ENCODE peak calls at places on chromosomes 3 and 15, in seven cellular contexts. One of them, this sample, is unnamed.

GRCh38 chr3:142931222-142931621 is 32.3 kb downstream of the PAQR9 start:
- DNase-seq in endodermal cell: peak; percentile 88
- DNase-seq in A549: peak; percentile 62
- DNase-seq in cardiac fibroblast: no peak
- DNase-seq in BJ: no peak
- DNase-seq in stimulated activated CD4-positive, alpha-beta T cell treated with anti-CD3 and anti-CD28 coated beads, Interleukin-12 subunit alpha, Interleukin-12 subunit beta, amount 100 ng/mL, for 4 hours: no peak
- DNase-seq in AG09309: no peak
- DNase-seq in this sample: no peak

GRCh38 chr3:177106184-177106583 is 91.1 kb downstream of the TBL1XR1 start:
- DNase-seq in BJ: no peak
- DNase-seq in A549: no peak
- DNase-seq in stimulated activated CD4-positive, alpha-beta T cell treated with anti-CD3 and anti-CD28 coated beads, Interleukin-12 subunit alpha, Interleukin-12 subunit beta, amount 100 ng/mL, for 4 hours: no peak
- DNase-seq in endodermal cell: no peak
- DNase-seq in cardiac fibroblast: no peak
- DNase-seq in AG09309: no peak
- DNase-seq in this sample: no peak

GRCh38 chr3:131216801-131217200 is 164.8 kb upstream of the NUDT16 start:
- DNase-seq in A549: peak; percentile 36
- DNase-seq in AG09309: no peak
- DNase-seq in cardiac fibroblast: peak; percentile 77
- DNase-seq in BJ: peak; percentile 35
- DNase-seq in endodermal cell: peak; percentile 71
- DNase-seq in stimulated activated CD4-positive, alpha-beta T cell treated with anti-CD3 and anti-CD28 coated beads, Interleukin-12 subunit alpha, Interleukin-12 subunit beta, amount 100 ng/mL, for 4 hours: no peak
- DNase-seq in this sample: no peak

GRCh38 chr15:84981711-84982300 is at the start of gene PDE8A:
- DNase-seq in AG09309: no peak
- DNase-seq in A549: peak; percentile 30
- DNase-seq in stimulated activated CD4-positive, alpha-beta T cell treated with anti-CD3 and anti-CD28 coated beads, Interleukin-12 subunit alpha, Interleukin-12 subunit beta, amount 100 ng/mL, for 4 hours: no peak
- DNase-seq in endodermal cell: peak; percentile 78
- DNase-seq in cardiac fibroblast: peak; percentile 67
- DNase-seq in BJ: no peak
- DNase-seq in this sample: peak; percentile 76

GRCh38 chr3:181431743-181432142 is 280.0 kb upstream of the SOX2 start:
- DNase-seq in cardiac fibroblast: no peak
- DNase-seq in stimulated activated CD4-positive, alpha-beta T cell treated with anti-CD3 and anti-CD28 coated beads, Interleukin-12 subunit alpha, Interleukin-12 subunit beta, amount 100 ng/mL, for 4 hours: no peak
- DNase-seq in endodermal cell: no peak
- DNase-seq in AG09309: no peak
- DNase-seq in BJ: no peak
- DNase-seq in A549: no peak
- DNase-seq in this sample: no peak

GRCh38 chr15:36940207-36940606 is 160.1 kb downstream of the MEIS2 start:
- DNase-seq in AG09309: no peak
- DNase-seq in cardiac fibroblast: no peak
- DNase-seq in A549: no peak
- DNase-seq in endodermal cell: no peak
- DNase-seq in BJ: no peak
- DNase-seq in stimulated activated CD4-positive, alpha-beta T cell treated with anti-CD3 and anti-CD28 coated beads, Interleukin-12 subunit alpha, Interleukin-12 subunit beta, amount 100 ng/mL, for 4 hours: no peak
- DNase-seq in this sample: no peak

GRCh38 chr3:16426665-16427064 is 86.8 kb downstream of the RFTN1 start:
- DNase-seq in endodermal cell: no peak
- DNase-seq in stimulated activated CD4-positive, alpha-beta T cell treated with anti-CD3 and anti-CD28 coated beads, Interleukin-12 subunit alpha, Interleukin-12 subunit beta, amount 100 ng/mL, for 4 hours: no peak
- DNase-seq in A549: no peak
- DNase-seq in AG09309: no peak
- DNase-seq in cardiac fibroblast: peak; percentile 39
- DNase-seq in BJ: no peak
- DNase-seq in this sample: no peak

GRCh38 chr15:38226867-38227266 is 25.8 kb upstream of the SPRED1 start:
- DNase-seq in stimulated activated CD4-positive, alpha-beta T cell treated with anti-CD3 and anti-CD28 coated beads, Interleukin-12 subunit alpha, Interleukin-12 subunit beta, amount 100 ng/mL, for 4 hours: no peak
- DNase-seq in AG09309: peak; percentile 33
- DNase-seq in endodermal cell: no peak
- DNase-seq in A549: peak; percentile 76
- DNase-seq in BJ: no peak
- DNase-seq in cardiac fibroblast: peak; percentile 76
- DNase-seq in this sample: no peak

GRCh38 chr3:185473290-185473815 is 25.5 kb downstream of the TMEM41A start:
- DNase-seq in A549: peak; percentile 11
- DNase-seq in endodermal cell: no peak
- DNase-seq in cardiac fibroblast: peak; percentile 6
- DNase-seq in BJ: no peak
- DNase-seq in AG09309: no peak
- DNase-seq in stimulated activated CD4-positive, alpha-beta T cell treated with anti-CD3 and anti-CD28 coated beads, Interleukin-12 subunit alpha, Interleukin-12 subunit beta, amount 100 ng/mL, for 4 hours: no peak
- DNase-seq in this sample: no peak

GRCh38 chr3:61967019-61967418 is 405.6 kb downstream of the PTPRG start:
- DNase-seq in endodermal cell: no peak
- DNase-seq in cardiac fibroblast: no peak
- DNase-seq in AG09309: no peak
- DNase-seq in stimulated activated CD4-positive, alpha-beta T cell treated with anti-CD3 and anti-CD28 coated beads, Interleukin-12 subunit alpha, Interleukin-12 subunit beta, amount 100 ng/mL, for 4 hours: no peak
- DNase-seq in A549: no peak
- DNase-seq in BJ: no peak
- DNase-seq in this sample: no peak

GRCh38 chr3:142706308-142707127 is 17.3 kb upstream of the TRPC1 start:
- DNase-seq in endodermal cell: no peak
- DNase-seq in BJ: no peak
- DNase-seq in AG09309: no peak
- DNase-seq in cardiac fibroblast: no peak
- DNase-seq in A549: no peak
- DNase-seq in stimulated activated CD4-positive, alpha-beta T cell treated with anti-CD3 and anti-CD28 coated beads, Interleukin-12 subunit alpha, Interleukin-12 subunit beta, amount 100 ng/mL, for 4 hours: no peak
- DNase-seq in this sample: no peak